ENCODE peak calls at places on chromosomes 16 and 17, in nine cellular contexts. A is fibroblast of lung, F is neural progenitor cell, Q is GM23338, E is PC-9, K is A673, Y is GM23248, W is PC-3, S is H1. M is an unnamed sample.

GRCh38 chr16:79610771-79611170 is 10.2 kb upstream of the MAF start:
- DNase-seq in W (no peak), A (peak; percentile 36), Q (no peak), S (no peak), K (no peak), Y (no peak), F (no peak), E (no peak), M (no peak)

GRCh38 chr17:1485311-1485747 is 7.2 kb downstream of the MYO1C start:
- DNase-seq in W (peak; percentile 17), E (no peak), Q (peak; percentile 83), F (peak; percentile 87), K (peak; percentile 17), Y (peak; percentile 62), A (no peak), S (no peak), M (no peak)

GRCh38 chr16:2465653-2466415 is 5.3 kb upstream of the NTN3 start:
- DNase-seq in W (peak; percentile 4), S (peak; percentile 63), Q (peak; percentile 75), A (no peak), Y (peak; percentile 34), E (no peak), F (peak; percentile 57), K (peak; percentile 58), M (no peak)

GRCh38 chr16:8575399-8575798 is 14.9 kb downstream of the TMEM114 start:
- DNase-seq in W (no peak), Y (no peak), E (no peak), S (no peak), A (no peak), F (no peak), K (no peak), Q (no peak), M (no peak)

GRCh38 chr17:66469890-66470289 is 167.5 kb downstream of the PRKCA start:
- DNase-seq in W (no peak), Q (no peak), E (no peak), K (no peak), A (no peak), Y (no peak), S (no peak), F (no peak), M (no peak)

GRCh38 chr17:67056746-67057490 is 12.6 kb downstream of the CACNG1 start:
- DNase-seq in Y (no peak), W (no peak), A (no peak), F (no peak), Q (no peak), S (peak; percentile 32), E (no peak), K (no peak), M (no peak)

GRCh38 chr17:39950871-39951348 is 11.9 kb upstream of the GSDMA start:
- DNase-seq in A (no peak), K (no peak), E (no peak), Y (no peak), Q (no peak), W (no peak), S (no peak), F (no peak), M (no peak)

GRCh38 chr17:41917192-41917591 is 1.6 kb downstream of the ACLY start:
- DNase-seq in W (peak; percentile 12), Q (no peak), S (no peak), A (peak; percentile 79), K (no peak), Y (peak; percentile 92), E (no peak), F (peak; percentile 29), M (no peak)

GRCh38 chr16:65697516-65697915 is 575.7 kb upstream of the CDH11 start:
- DNase-seq in E (no peak), F (no peak), Y (no peak), A (no peak), Q (no peak), S (no peak), W (no peak), K (no peak), M (no peak)

GRCh38 chr16:15856901-15857778 is at the start of gene MYH11:
- DNase-seq in S (peak; percentile 72), F (peak; percentile 71), K (no peak), Q (peak; percentile 83), W (no peak), A (no peak), Y (peak; percentile 22), E (no peak), M (no peak)

GRCh38 chr16:17325744-17326143 is 145.0 kb downstream of the XYLT1 start:
- DNase-seq in K (no peak), A (no peak), E (no peak), F (no peak), Q (no peak), S (no peak), Y (no peak), W (no peak), M (no peak)

GRCh38 chr17:34308376-34308775 is 10.9 kb upstream of the CCL8 start:
- DNase-seq in K (no peak), F (no peak), E (no peak), W (no peak), S (no peak), A (no peak), Y (no peak), Q (no peak), M (no peak)

GRCh38 chr16:8703693-8704092 is 29.3 kb downstream of the ABAT start:
- DNase-seq in Q (no peak), A (no peak), F (no peak), K (no peak), Y (no peak), E (no peak), S (no peak), W (no peak), M (no peak)

GRCh38 chr17:75749545-75750389 is 15.2 kb downstream of the GALK1 start:
- DNase-seq in S (peak; percentile 98), A (peak; percentile 46), W (peak; percentile 79), Q (peak; percentile 94), K (peak; percentile 84), Y (peak; percentile 89), E (no peak), F (peak; percentile 89), M (no peak)
- H3K4me3 ChIP-seq in S (no peak overlapping the region), A (no peak overlapping the region), W (no peak overlapping the region), Q (no peak overlapping the region), K (no peak overlapping the region), Y (no peak overlapping the region), E (no peak overlapping the region), F (no peak overlapping the region), M (no peak overlapping the region)

DNA sequence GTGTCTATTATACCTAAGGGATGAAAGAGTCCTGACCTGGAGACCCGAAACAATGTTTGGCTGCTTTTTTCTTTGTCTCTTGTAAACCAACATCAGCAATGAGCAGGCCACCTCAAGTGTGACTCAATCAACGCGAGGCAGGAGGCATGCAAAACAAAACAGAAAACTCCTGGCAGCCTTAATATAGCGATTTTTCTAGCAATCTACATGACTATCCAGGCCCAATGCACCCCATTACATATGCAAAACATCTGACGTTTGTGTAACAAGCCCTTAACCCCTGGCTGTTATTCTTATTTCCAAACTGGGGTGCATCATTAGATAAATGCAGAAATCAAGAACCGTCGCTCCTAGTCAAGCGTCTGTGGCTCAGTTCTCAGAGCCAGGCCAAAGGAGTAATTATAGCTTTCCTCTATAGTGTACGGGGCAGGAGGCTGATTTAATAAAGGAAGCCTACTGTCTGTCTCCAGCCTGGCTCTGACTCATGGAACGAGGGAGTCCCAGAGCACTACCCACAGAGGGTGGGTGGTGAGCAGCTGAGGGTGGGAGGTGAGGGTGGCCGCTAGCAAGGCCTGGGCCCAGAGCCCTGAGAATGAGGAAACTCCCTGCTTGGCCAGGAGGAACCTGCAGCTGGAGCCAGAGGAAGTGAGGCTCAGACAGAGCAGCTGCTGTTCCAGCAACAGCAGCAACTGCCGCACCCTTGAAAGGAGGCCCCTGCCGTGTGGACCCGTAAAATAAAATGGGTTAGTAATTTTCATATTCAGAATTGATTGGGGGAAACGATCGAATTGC is 43.9 kb downstream of the CHD9 start:
- DNase-seq in K (peak; percentile 90), A (peak; percentile 97), Q (peak; percentile 55), Y (peak; percentile 91), S (peak; percentile 66), E (peak; percentile 59), F (peak; percentile 54), W (peak; percentile 59), M (no peak)
- TF ChIP-seq EZH2 in K (no peak), A (no peak), Q (no peak), Y (no peak), S (no peak), E (no peak), F (no peak), W (no peak), M (no peak)

GRCh38 chr17:35790826-35791225 is 4.6 kb downstream of the MMP28 start:
- DNase-seq in K (no peak), W (peak; percentile 37), A (no peak), Y (no peak), E (no peak), Q (no peak), S (no peak), F (no peak), M (no peak)

GRCh38 chr17:35786941-35787432 is 8.5 kb downstream of the MMP28 start:
- DNase-seq in Q (no peak), Y (peak; percentile 35), E (peak; percentile 40), F (no peak), S (no peak), W (peak; percentile 41), K (no peak), A (no peak), M (no peak)

GRCh38 chr17:35791681-35792350 is 3.6 kb downstream of the MMP28 start:
- DNase-seq in A (no peak), Q (no peak), S (no peak), Y (no peak), K (no peak), W (no peak), E (no peak), F (no peak), M (no peak)

GRCh38 chr17:35788504-35788998 is 6.9 kb downstream of the MMP28 start:
- DNase-seq in E (peak; percentile 85), A (peak; percentile 92), S (no peak), Y (peak; percentile 98), F (no peak), W (peak; percentile 81), K (no peak), Q (no peak), M (no peak)

DNA sequence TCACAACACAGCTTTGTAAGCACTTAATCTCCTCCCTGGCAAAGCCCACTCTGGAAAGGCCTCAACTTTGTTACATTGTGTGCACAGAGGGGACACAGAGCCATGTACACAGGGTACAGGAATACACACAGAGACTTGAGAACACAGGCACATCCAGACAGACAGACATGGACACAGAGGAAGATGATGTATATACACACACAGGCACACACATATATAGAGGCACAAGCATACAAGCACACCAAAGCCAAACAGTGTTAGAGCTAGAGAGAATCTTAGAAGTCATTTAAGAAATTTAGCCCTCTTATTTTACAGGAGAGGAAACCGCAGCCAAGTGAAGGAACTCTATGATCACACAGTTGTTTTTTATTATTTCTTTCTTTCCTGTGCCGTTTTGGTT is 6.4 kb downstream of the MMP28 start:
- DNase-seq in E (no peak), W (no peak), Y (peak; percentile 30), S (no peak), Q (no peak), A (no peak), K (no peak), F (no peak), M (no peak)
- H3K4me3 ChIP-seq in E (no peak overlapping the region), W (no peak overlapping the region), Y (peak overlapping the region; percentile 9), S (no peak overlapping the region), Q (no peak overlapping the region), A (no peak overlapping the region), K (no peak overlapping the region), F (no peak overlapping the region), M (peak overlapping the region; percentile 22)

DNA sequence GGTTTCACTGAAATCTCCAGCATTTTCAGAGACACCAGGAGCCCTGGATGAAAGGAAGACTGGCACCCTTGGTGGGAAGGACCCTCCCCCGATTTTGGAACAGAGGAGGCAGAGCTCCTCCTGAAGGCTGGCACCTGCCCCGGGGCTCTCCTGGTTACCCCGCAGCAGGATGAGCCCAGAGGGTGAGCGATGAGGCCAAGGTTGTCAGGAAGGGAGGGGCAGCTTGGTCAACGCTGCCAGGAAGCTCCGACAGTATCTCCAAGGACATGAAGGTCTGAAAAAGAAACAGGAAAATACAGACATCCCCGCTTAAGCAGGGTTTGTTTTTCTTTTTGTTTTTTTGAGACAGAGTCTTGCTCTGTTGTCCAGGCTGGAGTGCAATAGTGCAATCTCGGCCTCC is 15.5 kb upstream of the ACSF3 start:
- DNase-seq in F (no peak), A (no peak), Y (no peak), E (no peak), S (no peak), W (no peak), Q (no peak), K (no peak), M (no peak)
- TF ChIP-seq EZH2 in F (no peak), A (no peak), Y (no peak), E (peak; percentile 37), S (no peak), W (no peak), Q (no peak), K (no peak), M (no peak)

M was measured in HCT116.